ENCODE peak calls at places on chromosomes 6 and 20, in eight cellular contexts. O is H7, C is kidney glomerular epithelial cell, Q is GM12878, F is NCI-H2029, V is MG63, E is cardiac fibroblast, B is RPMI8226. P is an unnamed sample.

GRCh38 chr6:125222531-125223455 is 69.2 kb downstream of the TPD52L1 start:
- DNase-seq in V (no peak), B (no peak), O (no peak), C (peak; percentile 31), Q (no peak), F (no peak), E (no peak), P (no peak)

GRCh38 chr6:10801224-10801848 is 37.0 kb downstream of the MAK start:
- DNase-seq in F (peak; percentile 62), C (peak; percentile 72), B (peak; percentile 78), O (peak; percentile 81), E (peak; percentile 64), V (peak; percentile 72), Q (no peak), P (peak; percentile 59)

GRCh38 chr6:170371091-170371490 is 64.5 kb downstream of the FAM120B start:
- DNase-seq in F (no peak), E (peak; percentile 9), Q (no peak), B (no peak), C (no peak), V (no peak), O (no peak), P (no peak)

GRCh38 chr6:155155787-155156447 is 107.9 kb upstream of the CLDN20 start:
- DNase-seq in E (no peak), V (no peak), B (no peak), O (no peak), F (no peak), C (peak; percentile 28), Q (no peak), P (no peak)

GRCh38 chr6:112639436-112639835 is 292.3 kb downstream of the RFPL4B start:
- DNase-seq in B (no peak), C (peak; percentile 23), O (no peak), F (no peak), Q (no peak), V (no peak), E (peak; percentile 63), P (no peak)

GRCh38 chr20:37317316-37317715 is 27.9 kb downstream of the MANBAL start:
- DNase-seq in Q (no peak), V (no peak), B (no peak), F (no peak), O (no peak), C (no peak), E (no peak), P (no peak)

GRCh38 chr20:61684583-61685235 is 381.0 kb downstream of the TAF4 start:
- DNase-seq in V (no peak), F (no peak), Q (no peak), B (no peak), E (no peak), O (no peak), C (no peak), P (no peak)

GRCh38 chr6:33772114-33772830 is 16.7 kb downstream of the LEMD2 start:
- DNase-seq in O (peak; percentile 44), Q (no peak), E (peak; percentile 45), F (no peak), V (no peak), B (no peak), C (peak; percentile 17), P (no peak)

GRCh38 chr6:87669051-87669450 is 33.0 kb downstream of the AKIRIN2 start:
- DNase-seq in O (no peak), B (no peak), V (no peak), F (no peak), Q (no peak), E (no peak), C (no peak), P (no peak)

GRCh38 chr6:119124079-119124824 is 45.8 kb upstream of the FAM184A start:
- DNase-seq in E (no peak), F (no peak), O (no peak), Q (no peak), B (no peak), V (no peak), C (no peak), P (no peak)

GRCh38 chr6:80520195-80520594 is 413.7 kb downstream of the BCKDHB start:
- DNase-seq in Q (no peak), F (no peak), E (peak; percentile 81), C (no peak), B (no peak), O (no peak), V (no peak), P (no peak)

GRCh38 chr6:21742238-21742660 is 148.7 kb downstream of the SOX4 start:
- DNase-seq in F (peak; percentile 50), B (no peak), E (peak; percentile 94), O (no peak), V (no peak), Q (no peak), C (peak; percentile 23), P (no peak)

GRCh38 chr6:11315743-11316437 is 83.4 kb upstream of the NEDD9 start:
- DNase-seq in E (peak; percentile 99), F (no peak), V (peak; percentile 88), B (no peak), C (peak; percentile 64), Q (no peak), O (no peak), P (no peak)

GRCh38 chr20:46512943-46513844 is at the start of gene ZNF334:
- DNase-seq in O (peak; percentile 95), F (peak; percentile 81), V (peak; percentile 18), Q (no peak), B (no peak), C (peak; percentile 59), E (peak; percentile 3), P (peak; percentile 73)

GRCh38 chr6:168100011-168100802 is 21.2 kb upstream of the FRMD1 start:
- DNase-seq in F (no peak), E (no peak), C (no peak), O (peak; percentile 62), B (no peak), V (no peak), Q (no peak), P (no peak)

GRCh38 chr6:153059757-153060156 is 57.2 kb upstream of the MTRF1L start:
- DNase-seq in C (no peak), V (no peak), F (peak; percentile 12), E (no peak), O (no peak), B (peak; percentile 7), Q (no peak), P (no peak)

GRCh38 chr6:169455470-169455869 is 201.8 kb upstream of the THBS2 start:
- DNase-seq in O (no peak), E (no peak), V (no peak), B (no peak), Q (no peak), C (no peak), F (no peak), P (no peak)

GRCh38 chr6:109768485-109768884 is 77.4 kb downstream of the FIG4 start:
- DNase-seq in V (peak; percentile 82), B (no peak), Q (no peak), E (peak; percentile 87), C (no peak), F (no peak), O (no peak), P (no peak)

GRCh38 chr6:170291271-170292110 is 613 bp upstream of the DLL1 start:
- DNase-seq in E (no peak), B (peak; percentile 53), O (peak; percentile 93), Q (no peak), V (peak; percentile 54), F (peak; percentile 82), C (no peak), P (no peak)

GRCh38 chr6:74369556-74369993 is 673.6 kb downstream of the CD109 start:
- DNase-seq in V (peak; percentile 60), C (peak; percentile 16), Q (no peak), B (no peak), E (peak; percentile 91), F (no peak), O (no peak), P (no peak)

GRCh38 chr6:4069199-4069598 is 9.7 kb downstream of the FAM217A start:
- DNase-seq in B (no peak), Q (no peak), E (no peak), V (no peak), C (no peak), F (no peak), O (no peak), P (no peak)

GRCh38 chr6:158660331-158660730 is 10.5 kb downstream of the SYTL3 start:
- DNase-seq in E (no peak), F (peak; percentile 89), Q (no peak), V (no peak), C (no peak), O (peak; percentile 70), B (peak; percentile 70), P (no peak)

GRCh38 chr6:169943521-169944337 is 192.3 kb downstream of the ERMARD start:
- DNase-seq in Q (no peak), V (no peak), E (no peak), B (no peak), O (no peak), C (no peak), F (no peak), P (no peak)

GRCh38 chr20:2626853-2627541 is 25.4 kb upstream of the NOP56 start:
- DNase-seq in F (peak; percentile 5), Q (no peak), C (no peak), V (peak; percentile 41), O (no peak), E (peak; percentile 89), B (peak; percentile 39), P (peak; percentile 61)

GRCh38 chr6:143536461-143536865 is 24.9 kb upstream of the FUCA2 start:
- DNase-seq in C (peak; percentile 18), O (no peak), V (peak; percentile 62), Q (no peak), E (peak; percentile 27), B (peak; percentile 57), F (no peak), P (peak; percentile 53)

GRCh38 chr20:63811491-63811875 is 19.6 kb downstream of the ZBTB46 start:
- DNase-seq in B (no peak), O (peak; percentile 64), C (no peak), Q (no peak), E (no peak), F (no peak), V (no peak), P (no peak)

GRCh38 chr6:105835373-105835772 is 250.8 kb upstream of the PRDM1 start:
- DNase-seq in B (no peak), F (no peak), C (no peak), Q (no peak), O (peak; percentile 63), V (peak; percentile 31), E (peak; percentile 20), P (no peak)

GRCh38 chr6:41714556-41715273 is 20.7 kb downstream of the TFEB start:
- DNase-seq in V (no peak), C (no peak), O (no peak), Q (no peak), F (no peak), B (no peak), E (no peak), P (no peak)

GRCh38 chr6:160464744-160465143 is 116.6 kb downstream of the SLC22A3 start:
- DNase-seq in E (no peak), V (no peak), Q (no peak), B (no peak), F (no peak), C (no peak), O (no peak), P (no peak)

GRCh38 chr20:52614036-52614863 is 357.9 kb upstream of the TSHZ2 start:
- DNase-seq in F (no peak), E (peak; percentile 1), B (no peak), C (no peak), O (no peak), V (no peak), Q (no peak), P (no peak)

GRCh38 chr6:168960557-168960956 is 293.1 kb downstream of the THBS2 start:
- DNase-seq in B (no peak), V (no peak), E (no peak), C (no peak), F (no peak), Q (no peak), O (no peak), P (no peak)

GRCh38 chr6:38212579-38212978 is 393.1 kb downstream of the ZFAND3 start:
- DNase-seq in B (no peak), C (no peak), E (peak; percentile 24), O (no peak), V (no peak), F (peak; percentile 73), Q (no peak), P (no peak)

GRCh38 chr6:154606457-154606856 is 96.0 kb upstream of the CNKSR3 start:
- DNase-seq in B (no peak), C (no peak), V (no peak), Q (peak; percentile 93), O (no peak), E (no peak), F (no peak), P (no peak)

GRCh38 chr6:16405349-16405865 is 167.0 kb downstream of the GMPR start:
- DNase-seq in V (no peak), B (no peak), F (no peak), O (no peak), E (no peak), Q (no peak), C (no peak), P (no peak)

P was measured in lung.